ENCODE peak calls at places on chromosomes 12 and 14, in nine cellular contexts. Z is ELR; V is posterior cingulate gyrus; U is stimulated activated CD4-positive, alpha-beta T cell treated with anti-CD3 and anti-CD28 coated beads, Interleukin-4, amount 100 ng/mL, for 4 hours; R is anterior cingulate cortex; N is GDM1; B is Right ventricle myocardium inferior; C is central memory CD4-positive, alpha-beta T cell; X is NCI-H460. P is an unnamed sample.

GRCh38 chr12:4099276-4099675 is 174.3 kb upstream of the CCND2 start:
- DNase-seq in Z (no peak), U (no peak), V (no peak), X (no peak), R (no peak), C (no peak), B (no peak), N (no peak), P (no peak)

GRCh38 chr12:104643093-104643646 is 186.4 kb downstream of the CHST11 start:
- DNase-seq in B (no peak), X (no peak), V (no peak), Z (no peak), U (no peak), N (no peak), C (peak), R (no peak), P (no peak)

GRCh38 chr12:101915856-101916255 is 38.5 kb downstream of the DRAM1 start:
- DNase-seq in B (no peak), X (no peak), V (no peak), N (no peak), C (no peak), R (no peak), U (no peak), Z (no peak), P (no peak)

GRCh38 chr12:43964022-43964421 is 128.1 kb downstream of the TMEM117 start:
- DNase-seq in B (no peak), Z (no peak), X (no peak), V (no peak), C (no peak), U (no peak), N (no peak), R (no peak), P (no peak)

GRCh38 chr12:65279387-65280112 is 1.1 kb downstream of the MSRB3 start:
- DNase-seq in Z (peak), X (no peak), V (no peak), N (no peak), U (no peak), B (no peak), C (no peak), R (no peak), P (no peak)

GRCh38 chr12:11718768-11719253 is 69.3 kb downstream of the ETV6 start:
- DNase-seq in U (no peak), R (no peak), C (no peak), N (no peak), Z (peak), B (no peak), V (peak), X (no peak), P (no peak)

GRCh38 chr14:103743691-103744090 is 28.1 kb downstream of the ZFYVE21 start:
- DNase-seq in N (no peak), Z (no peak), R (no peak), X (no peak), U (no peak), C (no peak), B (no peak), V (peak), P (no peak)

GRCh38 chr14:104870368-104871144 is 5.5 kb downstream of the CEP170B start:
- DNase-seq in B (no peak), Z (no peak), R (no peak), X (no peak), V (peak), U (peak), C (no peak), N (no peak), P (no peak)

GRCh38 chr12:79108962-79109361 is 244.4 kb downstream of the SYT1 start:
- DNase-seq in R (no peak), Z (no peak), U (no peak), C (no peak), X (no peak), N (no peak), B (no peak), V (no peak), P (no peak)

GRCh38 chr14:75422169-75422568 is 5.7 kb upstream of the JDP2 start:
- DNase-seq in U (no peak), B (no peak), Z (peak), R (no peak), V (no peak), N (no peak), X (no peak), C (no peak), P (peak)

GRCh38 chr14:71566276-71566675 is 366.0 kb upstream of the RGS6 start:
- DNase-seq in U (no peak), N (no peak), C (no peak), B (no peak), X (no peak), R (no peak), Z (no peak), V (no peak), P (no peak)

GRCh38 chr14:74038015-74038859 is 19.1 kb downstream of the BBOF1 start:
- DNase-seq in N (peak), U (no peak), B (no peak), X (peak), V (no peak), R (no peak), Z (peak), C (peak), P (peak)

P was measured in HTR-8/SVneo.